ENCODE peak calls at places on chromosomes 12 and 14, in four cellular contexts. I is fibroblast of lung, P is NB4, U is bronchial epithelial cell. T is an unnamed sample.

GRCh38 chr12:120249875-120250795 is 15.4 kb downstream of the PXN start:
- DNase-seq in U (no peak), P (peak), I (no peak), T (peak)

GRCh38 chr14:75249251-75249957 is 29.2 kb upstream of the FOS start:
- DNase-seq in I (no peak), P (no peak), U (peak), T (no peak)

GRCh38 chr14:56501909-56502530 is 77.6 kb upstream of the TMEM260 start:
- DNase-seq in U (no peak), I (no peak), P (no peak), T (no peak)

GRCh38 chr14:94805726-94806288 is 35.9 kb upstream of the GSC start:
- DNase-seq in U (no peak), P (no peak), I (no peak), T (peak)

GRCh38 chr14:33811731-33812130 is 139.1 kb downstream of the EGLN3 start:
- DNase-seq in P (no peak), I (no peak), U (no peak), T (no peak)

GRCh38 chr12:95857151-95857550 is 1.6 kb upstream of the SNRPF start:
- DNase-seq in U (no peak), I (no peak), P (no peak), T (no peak)

GRCh38 chr12:120496353-120497340 is 734 bp downstream of the DYNLL1 start:
- DNase-seq in U (peak), I (peak), P (peak), T (peak)

GRCh38 chr14:68081489-68081888 is 261.9 kb downstream of the RAD51B start:
- DNase-seq in I (no peak), U (no peak), P (no peak), T (no peak)

GRCh38 chr14:69012251-69012953 is 33.3 kb upstream of the ACTN1 start:
- DNase-seq in I (peak), P (peak), U (peak), T (peak)

GRCh38 chr12:72442217-72442616 is 170.0 kb downstream of the TRHDE start:
- DNase-seq in P (no peak), I (no peak), U (no peak), T (no peak)

GRCh38 chr12:58919271-58920101 is 818 bp downstream of the LRIG3 start:
- DNase-seq in P (no peak), U (peak), I (peak), T (peak)

GRCh38 chr12:24373004-24373403 is 423.5 kb upstream of the SOX5 start:
- DNase-seq in I (peak), U (no peak), P (no peak), T (no peak)

GRCh38 chr12:109726511-109727038 is 12.9 kb downstream of the FAM222A start:
- DNase-seq in U (no peak), I (no peak), P (no peak), T (no peak)

GRCh38 chr12:88419794-88420193 is 160.5 kb downstream of the KITLG start:
- DNase-seq in U (no peak), I (no peak), P (no peak), T (peak)

GRCh38 chr12:92765871-92766270 is 63.1 kb downstream of the PLEKHG7 start:
- DNase-seq in P (no peak), U (no peak), I (no peak), T (no peak)

GRCh38 chr14:33285902-33286700 is 347.4 kb downstream of the NPAS3 start:
- DNase-seq in U (no peak), P (no peak), I (no peak), T (no peak)

GRCh38 chr12:40551466-40551865 is 140.8 kb upstream of the CNTN1 start:
- DNase-seq in U (peak), P (no peak), I (no peak), T (no peak)

DNA sequence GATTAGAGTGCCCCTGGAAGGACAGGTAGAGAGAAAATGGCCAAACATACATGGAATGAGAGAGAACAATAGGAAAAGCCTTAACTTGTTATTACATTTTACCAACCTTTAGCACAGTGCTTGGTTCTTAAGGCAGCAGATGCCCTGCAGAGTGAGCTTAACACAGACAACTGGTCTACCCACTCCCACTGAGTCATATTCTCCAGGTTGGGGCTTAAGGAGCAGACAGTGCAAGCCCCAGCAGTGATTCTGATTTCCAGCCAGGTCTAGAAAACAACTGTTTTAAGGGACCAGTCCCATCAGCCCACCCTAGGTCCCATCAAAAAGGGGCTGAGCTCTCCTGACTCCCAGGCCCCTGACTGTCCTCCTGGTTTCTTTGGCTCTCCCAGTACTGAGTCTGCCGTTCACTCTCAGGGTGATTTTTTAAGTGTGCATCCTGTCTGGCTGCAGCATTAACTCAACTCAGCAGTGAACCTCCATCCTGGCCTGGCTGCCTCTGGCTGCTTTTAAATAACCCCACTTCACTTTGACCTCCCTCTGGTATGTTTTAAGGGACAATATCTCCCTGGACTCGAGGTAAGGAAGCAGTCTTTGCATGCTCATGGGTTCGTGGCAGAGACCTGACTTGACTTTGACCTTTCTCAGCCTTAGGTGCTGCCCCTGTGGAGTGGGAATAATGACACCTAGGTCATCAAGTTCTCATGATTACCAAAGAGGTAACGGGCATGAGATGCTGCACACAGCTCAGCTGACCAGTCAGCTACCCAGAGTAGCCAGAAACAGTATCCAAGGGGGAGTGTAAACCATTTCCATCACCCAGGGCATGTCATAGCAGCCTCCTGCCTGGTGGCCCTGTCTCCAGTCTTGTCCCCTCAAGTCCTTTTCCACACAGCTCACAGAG is 210.7 kb upstream of the PWP1 start:
- DNase-seq in I (no peak), P (no peak), U (peak), T (no peak)
- H3K4me3 ChIP-seq in I (no peak), P (no peak), U (no peak), T (no peak)

DNA sequence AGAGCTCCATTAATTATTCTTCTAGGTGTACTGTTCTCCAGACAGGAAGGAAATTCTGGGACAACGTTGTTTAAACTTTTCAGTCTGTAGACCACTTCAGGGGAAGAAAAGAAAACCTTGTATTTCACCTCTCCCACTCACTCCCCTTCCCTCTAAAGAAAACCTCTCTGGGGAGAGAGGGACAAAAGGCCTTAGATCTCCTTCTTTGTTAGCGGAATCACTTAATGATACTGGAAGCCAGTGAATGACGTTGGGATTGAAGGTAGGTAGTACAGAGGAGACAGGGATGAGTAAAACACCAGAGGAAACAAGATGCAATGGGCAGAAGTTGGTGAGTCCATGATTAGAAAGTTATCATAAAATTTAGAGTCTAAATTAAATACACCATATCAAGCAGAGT is 38.8 kb upstream of the SGPP1 start:
- DNase-seq in U (no peak), P (no peak), I (no peak), T (no peak)
- TF ChIP-seq CTCF in U (no peak), P (no peak), I (no peak), T (no peak)

GRCh38 chr14:99574099-99574880 is 29.7 kb downstream of the CCDC85C start:
- DNase-seq in U (peak), P (no peak), I (peak), T (peak)
- H3K4me3 ChIP-seq in U (no peak), P (no peak), I (no peak), T (no peak)

GRCh38 chr14:29536886-29537511 is 390.6 kb downstream of the PRKD1 start:
- DNase-seq in P (peak), U (peak), I (peak), T (peak)
- TF ChIP-seq CTCF in P (peak), U (peak), I (peak), T (peak)

GRCh38 chr14:24284501-24285035 is 13.2 kb upstream of the RABGGTA start:
- DNase-seq in U (no peak), P (no peak), I (no peak), T (no peak)
- H3K4me3 ChIP-seq in U (no peak), P (no peak), I (no peak), T (no peak)

GRCh38 chr14:20657216-20658211 is 16.0 kb upstream of the OR6S1 start:
- DNase-seq in P (no peak), I (no peak), U (peak), T (no peak)
- TF ChIP-seq CTCF in P (peak), I (no peak), U (peak), T (no peak)

DNA sequence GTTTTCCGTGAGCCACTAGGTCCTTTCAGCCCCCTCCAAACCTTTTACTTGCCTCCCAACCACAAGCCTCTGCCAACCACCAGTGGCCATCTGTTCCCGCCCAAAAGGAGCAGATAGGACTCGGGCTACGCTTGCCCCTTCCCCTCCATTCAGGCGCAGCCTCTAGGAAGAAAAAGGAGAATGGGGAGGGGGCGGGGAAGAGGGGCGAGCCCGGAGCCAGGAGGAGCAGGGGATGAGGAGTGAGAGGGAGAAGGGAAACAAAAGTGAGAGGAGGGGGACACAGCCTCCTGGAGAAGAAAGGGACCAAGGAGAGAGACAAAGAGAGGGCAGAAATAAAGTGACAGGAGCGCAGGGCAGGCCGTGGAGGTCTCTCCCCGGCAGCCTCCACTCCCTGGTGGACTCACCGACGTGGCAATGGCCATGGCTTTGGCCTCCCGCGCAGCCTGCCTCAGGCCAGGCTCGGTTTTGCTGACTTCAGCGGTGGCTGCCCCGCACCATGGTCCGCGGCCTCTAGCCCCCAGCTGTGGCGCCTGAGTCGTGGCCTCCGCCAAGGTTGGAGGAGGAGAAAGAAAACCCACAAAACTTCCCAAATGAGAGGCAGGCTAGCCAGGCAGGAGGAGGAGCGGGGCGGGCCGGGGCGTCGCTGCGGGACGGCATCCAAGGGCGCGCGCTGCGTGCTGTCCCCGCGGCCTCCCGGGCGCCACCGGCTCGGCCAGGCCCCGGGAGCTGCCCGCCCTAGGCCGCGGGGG is at the start of gene EFS:
- DNase-seq in P (no peak), U (no peak), I (peak), T (no peak)
- H3K4me3 ChIP-seq in P (no peak), U (peak), I (peak), T (peak)

GRCh38 chr12:27710592-27711311 is at the start of gene MRPS35:
- DNase-seq in P (peak), U (peak), I (peak), T (peak)
- TF ChIP-seq CTCF in P (no peak), U (no peak), I (no peak), T (no peak)

GRCh38 chr14:101627913-101628257 is 66.6 kb downstream of the DIO3 start:
- DNase-seq in P (no peak), U (no peak), I (no peak), T (no peak)

GRCh38 chr14:101630056-101630960 is 69.0 kb downstream of the DIO3 start:
- DNase-seq in P (no peak), U (no peak), I (no peak), T (no peak)

GRCh38 chr14:101628471-101628966 is 67.2 kb downstream of the DIO3 start:
- DNase-seq in U (peak), I (peak), P (peak), T (peak)

GRCh38 chr14:101626331-101626730 is 65.0 kb downstream of the DIO3 start:
- DNase-seq in P (no peak), U (no peak), I (no peak), T (no peak)

DNA sequence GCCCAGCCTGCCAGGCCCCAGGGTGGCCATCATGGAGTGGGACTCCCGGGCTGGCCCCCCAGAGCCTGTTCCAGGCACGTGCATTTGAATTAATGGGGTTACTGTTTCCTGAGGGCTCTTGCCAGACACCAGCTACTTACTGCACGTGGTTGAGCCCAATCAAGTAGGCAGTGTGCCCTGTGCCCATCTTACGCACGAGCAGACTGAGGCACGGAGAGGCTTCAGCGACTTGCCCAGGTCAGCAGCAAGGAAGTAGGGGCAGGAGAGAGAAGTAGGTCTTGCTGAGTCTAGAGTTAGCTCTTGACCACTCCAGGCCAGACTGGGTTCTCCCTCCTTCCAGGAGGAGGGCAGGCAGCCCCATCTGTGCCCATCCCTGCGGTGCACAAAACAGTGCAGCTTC is 67.7 kb downstream of the DIO3 start:
- DNase-seq in I (no peak), P (no peak), U (no peak), T (no peak)
- H3K4me3 ChIP-seq in I (peak), P (no peak), U (no peak), T (no peak)

GRCh38 chr12:118120579-118121363 is 15.2 kb upstream of the PEBP1 start:
- DNase-seq in I (peak), U (peak), P (peak), T (peak)
- TF ChIP-seq CTCF in I (peak), U (peak), P (peak), T (peak)